ENCODE peak calls at places on chromosomes 16 and 17, in four cellular contexts. One of them, this sample, is unnamed.

GRCh38 chr17:34472363-34472762 is 107.0 kb upstream of the TMEM132E start:
- DNase-seq in fibroblast of mammary gland: no peak
- DNase-seq in adrenal gland: no peak
- DNase-seq in neural crest cell: no peak
- DNase-seq in this sample: no peak

GRCh38 chr16:70738083-70738977 is 52.5 kb upstream of the MTSS2 start:
- DNase-seq in neural crest cell: peak
- DNase-seq in adrenal gland: peak
- DNase-seq in fibroblast of mammary gland: peak
- DNase-seq in this sample: peak

GRCh38 chr16:69469807-69470561 is 45.6 kb downstream of the CYB5B start:
- DNase-seq in adrenal gland: no peak
- DNase-seq in neural crest cell: no peak
- DNase-seq in fibroblast of mammary gland: no peak
- DNase-seq in this sample: no peak

GRCh38 chr16:50146479-50147435 is 6.3 kb upstream of the TENT4B start:
- DNase-seq in neural crest cell: no peak
- DNase-seq in fibroblast of mammary gland: no peak
- DNase-seq in adrenal gland: peak
- DNase-seq in this sample: no peak

GRCh38 chr17:1469231-1469852 is 13.3 kb upstream of the CRK start:
- DNase-seq in fibroblast of mammary gland: no peak
- DNase-seq in neural crest cell: no peak
- DNase-seq in adrenal gland: no peak
- DNase-seq in this sample: no peak

GRCh38 chr16:90044111-90044551 is 24.9 kb upstream of the DBNDD1 start:
- DNase-seq in neural crest cell: no peak
- DNase-seq in fibroblast of mammary gland: no peak
- DNase-seq in adrenal gland: peak
- DNase-seq in this sample: peak

GRCh38 chr16:11319529-11320146 is 25.6 kb upstream of the RMI2 start:
- DNase-seq in neural crest cell: no peak
- DNase-seq in adrenal gland: peak
- DNase-seq in fibroblast of mammary gland: no peak
- DNase-seq in this sample: peak

GRCh38 chr17:4965311-4965986 is 2.2 kb downstream of the SPAG7 start:
- DNase-seq in adrenal gland: no peak
- DNase-seq in fibroblast of mammary gland: no peak
- DNase-seq in neural crest cell: no peak
- DNase-seq in this sample: no peak

GRCh38 chr17:40548982-40549680 is 16.1 kb downstream of the CCR7 start:
- DNase-seq in neural crest cell: no peak
- DNase-seq in fibroblast of mammary gland: peak
- DNase-seq in adrenal gland: peak
- DNase-seq in this sample: peak

DNA sequence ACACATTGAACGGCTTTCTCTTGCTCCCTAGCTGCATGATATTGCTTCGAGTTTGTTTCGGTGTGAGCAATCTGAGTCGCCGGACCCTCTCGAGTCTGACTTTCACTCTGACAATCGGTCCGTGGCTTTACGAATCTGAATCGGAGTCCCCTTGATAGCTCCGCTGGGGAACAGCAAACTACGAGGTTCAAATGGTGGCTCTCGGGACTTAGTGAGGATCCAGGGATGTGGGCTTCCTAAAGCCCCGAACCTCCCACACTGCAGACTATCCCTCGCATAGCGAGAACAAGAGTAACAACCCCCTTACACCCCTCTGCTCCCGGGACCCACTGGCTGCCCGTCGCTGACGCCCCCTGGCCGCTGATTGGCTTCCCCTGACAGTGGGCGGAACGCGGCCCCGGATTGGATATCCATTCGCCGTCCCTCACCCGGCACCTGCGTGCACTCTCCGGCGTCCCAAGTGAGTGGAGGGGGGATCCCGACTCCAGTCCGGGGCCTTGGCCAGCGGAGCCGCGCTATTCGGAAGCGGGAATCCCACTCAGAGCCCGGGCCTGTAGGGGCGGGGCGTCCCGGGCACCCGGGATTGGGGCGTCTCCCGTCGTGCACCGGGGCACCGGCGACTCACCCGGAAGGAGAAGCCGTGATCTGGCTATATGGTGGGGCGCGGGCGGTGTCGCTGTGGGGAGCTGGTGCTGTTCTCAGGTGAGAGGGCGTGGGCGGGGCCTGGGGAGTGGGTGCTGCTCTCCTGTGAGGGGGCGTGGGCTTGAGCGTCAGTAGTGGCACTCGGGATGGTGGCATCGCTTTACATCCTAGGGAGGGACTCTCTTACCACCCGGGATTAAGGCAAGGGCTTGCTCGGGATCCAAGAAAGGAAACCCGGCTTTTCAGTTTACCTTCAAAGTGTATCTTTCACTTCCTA is at the start of gene SNX11:
- DNase-seq in fibroblast of mammary gland: peak
- DNase-seq in neural crest cell: peak
- DNase-seq in adrenal gland: peak
- DNase-seq in this sample: peak
- TF ChIP-seq CTCF in fibroblast of mammary gland: no peak
- TF ChIP-seq CTCF in neural crest cell: no peak
- TF ChIP-seq CTCF in adrenal gland: peak
- TF ChIP-seq CTCF in this sample: no peak

GRCh38 chr17:7556627-7557026 is 1.9 kb upstream of the TNFSF13 start:
- DNase-seq in adrenal gland: no peak
- DNase-seq in fibroblast of mammary gland: no peak
- DNase-seq in neural crest cell: no peak
- DNase-seq in this sample: no peak

GRCh38 chr17:7557147-7557764 is 1.3 kb upstream of the TNFSF13 start:
- DNase-seq in neural crest cell: no peak
- DNase-seq in fibroblast of mammary gland: no peak
- DNase-seq in adrenal gland: no peak
- DNase-seq in this sample: no peak

GRCh38 chr17:7553356-7553755 is 4.5 kb downstream of the TNFSF12 start:
- DNase-seq in neural crest cell: no peak
- DNase-seq in fibroblast of mammary gland: no peak
- DNase-seq in adrenal gland: no peak
- DNase-seq in this sample: no peak

GRCh38 chr17:7557825-7558543 is 566 bp upstream of the TNFSF13 start:
- DNase-seq in neural crest cell: no peak
- DNase-seq in adrenal gland: peak
- DNase-seq in fibroblast of mammary gland: peak
- DNase-seq in this sample: peak

DNA sequence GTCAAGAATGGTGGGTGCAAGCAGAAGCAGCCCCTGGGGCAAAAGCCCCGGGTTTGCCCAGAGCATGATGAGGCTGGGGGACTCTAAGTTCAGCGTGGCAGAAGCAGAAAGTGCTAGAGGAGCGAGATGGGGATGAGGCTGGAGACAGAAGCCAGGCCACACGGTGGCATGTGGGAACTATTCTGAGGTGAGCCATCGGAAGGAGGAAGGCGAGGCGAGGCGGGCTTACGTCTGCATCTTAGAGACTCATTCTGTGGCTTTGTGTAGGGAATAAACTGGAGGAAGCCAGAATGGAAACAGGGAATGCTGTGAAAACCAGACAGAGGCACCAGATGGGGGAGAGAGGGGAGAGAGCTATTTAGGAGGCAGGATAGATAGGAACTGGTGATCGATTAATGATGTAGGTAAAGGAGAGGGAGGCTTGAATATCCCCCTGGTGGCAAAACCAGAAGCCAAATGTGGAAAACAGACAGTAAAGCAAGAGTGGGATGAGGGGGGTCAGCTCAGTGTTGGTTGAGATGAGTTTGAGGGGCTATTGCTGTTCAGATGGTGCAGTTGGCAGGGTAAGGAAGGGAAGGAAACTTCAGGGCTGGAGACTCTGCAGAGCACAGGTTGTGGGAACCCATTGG is 3.1 kb upstream of the TNFSF13 start:
- DNase-seq in neural crest cell: no peak
- DNase-seq in fibroblast of mammary gland: no peak
- DNase-seq in adrenal gland: no peak
- DNase-seq in this sample: no peak
- TF ChIP-seq CTCF in neural crest cell: peak
- TF ChIP-seq CTCF in fibroblast of mammary gland: peak
- TF ChIP-seq CTCF in adrenal gland: no peak
- TF ChIP-seq CTCF in this sample: no peak

DNA sequence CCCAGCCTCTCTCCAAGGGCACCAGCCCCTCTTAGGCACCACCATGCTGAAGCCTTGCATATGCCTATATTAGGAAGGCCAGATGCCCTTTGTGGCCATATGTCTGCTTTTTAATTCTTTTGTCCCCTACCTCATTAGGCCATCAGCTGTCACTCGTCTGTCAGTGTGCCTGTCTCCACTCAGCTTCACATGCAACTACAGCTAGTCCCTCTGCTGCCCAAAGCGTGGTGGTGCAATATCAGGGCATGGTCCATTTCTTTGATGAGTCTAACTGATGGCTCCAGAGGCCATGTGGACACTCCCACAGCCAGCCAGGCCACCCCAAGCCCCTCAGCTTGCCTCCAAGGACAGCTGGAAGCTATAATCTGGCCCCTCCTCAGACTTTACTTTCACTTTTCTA is 36.3 kb downstream of the MYO18A start:
- DNase-seq in adrenal gland: no peak
- DNase-seq in neural crest cell: peak
- DNase-seq in fibroblast of mammary gland: no peak
- DNase-seq in this sample: no peak
- TF ChIP-seq CTCF in adrenal gland: no peak
- TF ChIP-seq CTCF in neural crest cell: peak
- TF ChIP-seq CTCF in fibroblast of mammary gland: peak
- TF ChIP-seq CTCF in this sample: peak

DNA sequence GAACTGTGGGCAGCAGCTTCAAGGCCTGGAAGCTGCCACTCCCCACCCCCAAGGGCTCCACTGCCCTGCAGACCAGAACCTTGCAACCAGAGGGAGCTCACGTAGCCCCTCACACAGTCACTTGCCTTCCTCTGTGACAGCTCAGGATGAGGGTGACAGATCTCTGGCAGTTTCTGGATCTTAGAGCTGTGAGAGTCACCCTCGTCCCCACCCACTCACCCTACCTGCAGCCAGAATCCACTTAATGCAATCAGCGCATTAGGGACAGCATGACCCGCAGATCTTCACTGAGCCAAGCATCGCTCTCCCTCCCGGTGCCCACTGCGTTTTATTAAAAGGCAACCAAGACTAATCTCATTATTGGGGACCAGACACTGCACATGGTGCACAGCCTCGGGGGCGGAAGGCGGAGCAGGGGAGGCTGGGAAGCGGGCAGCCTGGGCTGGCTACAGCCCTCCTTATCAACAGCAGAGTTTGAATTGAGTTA is 3.5 kb downstream of the CYB561 start:
- DNase-seq in fibroblast of mammary gland: no peak
- DNase-seq in adrenal gland: no peak
- DNase-seq in neural crest cell: no peak
- DNase-seq in this sample: no peak
- TF ChIP-seq CTCF in fibroblast of mammary gland: peak
- TF ChIP-seq CTCF in adrenal gland: no peak
- TF ChIP-seq CTCF in neural crest cell: no peak
- TF ChIP-seq CTCF in this sample: no peak

GRCh38 chr17:77146882-77147281 is 6.1 kb downstream of the SEC14L1 start:
- DNase-seq in neural crest cell: no peak
- DNase-seq in fibroblast of mammary gland: no peak
- DNase-seq in adrenal gland: peak
- DNase-seq in this sample: no peak
- TF ChIP-seq CTCF in neural crest cell: no peak
- TF ChIP-seq CTCF in fibroblast of mammary gland: no peak
- TF ChIP-seq CTCF in adrenal gland: no peak
- TF ChIP-seq CTCF in this sample: no peak

GRCh38 chr17:3692346-3692745 is 3.6 kb downstream of the P2RX5 start:
- DNase-seq in neural crest cell: no peak
- DNase-seq in fibroblast of mammary gland: no peak
- DNase-seq in adrenal gland: no peak
- DNase-seq in this sample: no peak
- TF ChIP-seq CTCF in neural crest cell: no peak
- TF ChIP-seq CTCF in fibroblast of mammary gland: no peak
- TF ChIP-seq CTCF in adrenal gland: no peak
- TF ChIP-seq CTCF in this sample: no peak

DNA sequence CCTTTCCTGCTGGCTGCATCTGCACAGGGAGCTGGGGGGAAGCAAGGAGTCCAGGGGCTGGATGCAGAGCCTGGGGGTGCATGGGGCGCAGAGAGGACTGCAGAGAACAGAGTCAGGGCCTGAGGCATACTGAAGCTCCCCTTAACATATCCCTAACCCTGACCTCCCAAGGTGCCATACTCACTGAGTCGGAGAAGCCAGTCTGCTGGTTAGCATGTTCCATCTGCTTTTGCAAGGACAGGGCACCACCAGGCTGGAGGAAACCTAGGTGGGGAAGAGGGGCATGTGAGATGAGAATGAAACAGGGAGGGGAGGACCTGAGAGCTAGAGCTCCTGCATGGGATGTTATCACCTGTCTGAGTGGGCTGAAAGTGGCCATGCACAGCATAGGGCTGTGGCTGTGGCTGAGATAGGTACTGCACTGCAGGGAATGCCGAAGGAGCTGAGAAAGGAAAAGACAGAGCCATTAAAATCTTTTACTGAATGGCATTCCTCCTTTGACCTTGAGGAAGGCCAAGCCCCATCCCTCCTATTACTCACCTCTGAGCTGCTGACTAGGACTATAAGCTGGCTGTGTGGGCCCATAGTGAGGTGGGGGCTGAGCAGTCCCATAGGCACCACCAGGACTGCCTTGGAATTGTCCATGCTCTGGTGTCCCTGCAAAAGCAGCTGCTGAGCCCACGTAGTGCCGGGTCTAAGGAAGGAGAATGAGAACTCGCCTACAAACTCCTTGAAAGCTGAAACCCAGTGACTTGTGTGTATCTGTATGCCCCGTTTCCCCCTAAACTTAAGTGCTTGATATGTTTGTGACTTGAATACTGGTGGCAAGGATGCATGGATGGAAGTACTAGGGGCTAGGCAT is 1.9 kb downstream of the GPS2 start:
- DNase-seq in fibroblast of mammary gland: peak
- DNase-seq in neural crest cell: no peak
- DNase-seq in adrenal gland: peak
- DNase-seq in this sample: peak
- TF ChIP-seq CTCF in fibroblast of mammary gland: peak
- TF ChIP-seq CTCF in neural crest cell: peak
- TF ChIP-seq CTCF in adrenal gland: no peak
- TF ChIP-seq CTCF in this sample: no peak

DNA sequence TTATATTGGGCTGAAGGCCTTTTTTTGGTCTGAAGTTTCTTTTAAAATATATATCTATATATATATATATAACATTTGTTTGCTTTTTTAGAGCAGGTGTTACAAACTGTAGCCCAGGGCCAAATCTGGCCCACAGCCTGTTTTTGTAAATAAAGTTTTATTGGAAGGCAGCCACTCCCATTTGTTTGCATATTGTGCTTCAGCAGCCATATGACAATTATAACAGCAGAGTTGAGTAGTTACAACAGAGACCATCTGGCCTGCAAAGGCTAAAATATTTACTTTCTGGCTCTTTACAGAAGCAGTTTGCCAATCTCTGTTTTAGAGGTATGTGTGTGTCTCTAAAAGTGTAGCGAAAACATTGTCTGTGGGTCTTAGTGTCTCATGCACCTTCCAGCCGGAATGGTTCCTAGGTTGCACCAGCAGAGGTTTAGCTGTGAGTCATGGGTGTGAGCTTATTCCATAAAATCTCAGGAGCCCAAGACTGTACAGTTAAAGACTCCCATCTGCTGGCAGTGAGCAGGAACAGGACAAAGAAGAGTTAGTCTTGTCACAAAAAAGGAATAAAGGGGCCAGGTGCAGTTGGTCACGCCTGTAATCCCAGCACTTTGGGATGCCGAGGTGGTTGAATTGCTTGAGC is 23.8 kb downstream of the LCMT1 start:
- DNase-seq in neural crest cell: no peak
- DNase-seq in adrenal gland: no peak
- DNase-seq in fibroblast of mammary gland: peak
- DNase-seq in this sample: no peak
- TF ChIP-seq CTCF in neural crest cell: no peak
- TF ChIP-seq CTCF in adrenal gland: no peak
- TF ChIP-seq CTCF in fibroblast of mammary gland: peak
- TF ChIP-seq CTCF in this sample: no peak

This sample was measured in Calu3.